ENCODE peak calls at places on chromosomes 11 and 22, in nine cellular contexts. X is heart right ventricle, T is IMR-90, W is body of pancreas, G is H9, Y is psoas muscle, L is esophagus squamous epithelium, E is fibroblast of lung, P is lower lobe of right lung. Z is an unnamed sample.

GRCh38 chr11:59247535-59248227 is 35.0 kb upstream of the MPEG1 start:
- DNase-seq in G (no peak), L (no peak), P (peak; percentile 59), X (peak; percentile 45), W (peak; percentile 56), Y (no peak), E (peak; percentile 81), T (peak; percentile 7), Z (no peak)

GRCh38 chr22:39090426-39091064 is 6.5 kb upstream of the APOBEC3H start:
- DNase-seq in X (no peak), W (peak; percentile 38), P (peak; percentile 60), Y (peak; percentile 56), G (no peak), L (no peak), T (no peak), E (no peak), Z (no peak)

GRCh38 chr11:10913996-10914514 is 56.2 kb upstream of the ZBED5 start:
- DNase-seq in Y (no peak), G (no peak), P (no peak), E (peak; percentile 34), L (no peak), X (no peak), W (no peak), T (no peak), Z (no peak)

GRCh38 chr22:30324008-30324730 is 2.6 kb downstream of the TBC1D10A start:
- DNase-seq in X (no peak), T (peak; percentile 47), L (no peak), W (peak; percentile 16), E (peak; percentile 40), Y (peak; percentile 39), P (no peak), G (no peak), Z (no peak)

GRCh38 chr22:47445716-47446290 is 683.4 kb downstream of the TBC1D22A start:
- DNase-seq in W (no peak), Y (no peak), E (no peak), X (no peak), T (no peak), L (no peak), P (no peak), G (no peak), Z (no peak)

GRCh38 chr11:117520201-117520600 is 192.5 kb downstream of the CEP164 start:
- DNase-seq in L (no peak), E (no peak), X (no peak), W (no peak), G (no peak), P (no peak), T (no peak), Y (no peak), Z (no peak)

GRCh38 chr11:113167599-113167998 is 146.8 kb upstream of the TTC12 start:
- DNase-seq in T (no peak), Y (no peak), E (no peak), P (no peak), G (no peak), X (peak; percentile 11), L (no peak), W (no peak), Z (no peak)

GRCh38 chr11:102560555-102561011 is 30.0 kb upstream of the MMP7 start:
- DNase-seq in P (no peak), G (no peak), L (no peak), X (no peak), E (peak; percentile 97), Y (no peak), T (peak; percentile 52), W (no peak), Z (no peak)

GRCh38 chr11:68037481-68038225 is 1.2 kb upstream of the TCIRG1 start:
- DNase-seq in Y (peak; percentile 49), T (no peak), G (no peak), W (peak; percentile 78), L (no peak), X (no peak), E (no peak), P (peak; percentile 43), Z (no peak)

GRCh38 chr22:20600137-20600673 is 92.8 kb downstream of the MED15 start:
- DNase-seq in T (no peak), G (no peak), Y (no peak), W (no peak), E (no peak), P (peak; percentile 28), X (no peak), L (no peak), Z (no peak)

GRCh38 chr11:86360775-86361395 is 13.8 kb upstream of the CCDC81 start:
- DNase-seq in E (peak; percentile 73), L (no peak), Y (no peak), G (no peak), P (no peak), X (no peak), W (no peak), T (peak; percentile 73), Z (no peak)

GRCh38 chr11:61650781-61651571 is 29.2 kb upstream of the DAGLA start:
- DNase-seq in E (no peak), T (no peak), X (no peak), P (no peak), L (no peak), W (peak; percentile 77), Y (peak; percentile 78), G (peak; percentile 90), Z (no peak)

GRCh38 chr22:19011075-19011474 is 75.0 kb upstream of the PRODH start:
- DNase-seq in G (no peak), T (no peak), Y (no peak), P (no peak), E (no peak), W (no peak), X (no peak), L (no peak), Z (no peak)

GRCh38 chr22:24514241-24515024 is 19.3 kb downstream of the UPB1 start:
- DNase-seq in Y (peak; percentile 1), T (no peak), X (no peak), G (no peak), P (no peak), L (no peak), E (no peak), W (peak; percentile 72), Z (no peak)

GRCh38 chr11:1480191-1480554 is 6.4 kb downstream of the MOB2 start:
- DNase-seq in P (peak; percentile 13), X (no peak), E (no peak), W (no peak), T (no peak), G (no peak), L (no peak), Y (peak; percentile 20), Z (no peak)

GRCh38 chr11:73204711-73205121 is 13.4 kb upstream of the P2RY2 start:
- DNase-seq in X (peak; percentile 34), Y (peak; percentile 63), T (no peak), G (peak; percentile 21), P (peak; percentile 82), L (no peak), W (peak; percentile 77), E (no peak), Z (no peak)

DNA sequence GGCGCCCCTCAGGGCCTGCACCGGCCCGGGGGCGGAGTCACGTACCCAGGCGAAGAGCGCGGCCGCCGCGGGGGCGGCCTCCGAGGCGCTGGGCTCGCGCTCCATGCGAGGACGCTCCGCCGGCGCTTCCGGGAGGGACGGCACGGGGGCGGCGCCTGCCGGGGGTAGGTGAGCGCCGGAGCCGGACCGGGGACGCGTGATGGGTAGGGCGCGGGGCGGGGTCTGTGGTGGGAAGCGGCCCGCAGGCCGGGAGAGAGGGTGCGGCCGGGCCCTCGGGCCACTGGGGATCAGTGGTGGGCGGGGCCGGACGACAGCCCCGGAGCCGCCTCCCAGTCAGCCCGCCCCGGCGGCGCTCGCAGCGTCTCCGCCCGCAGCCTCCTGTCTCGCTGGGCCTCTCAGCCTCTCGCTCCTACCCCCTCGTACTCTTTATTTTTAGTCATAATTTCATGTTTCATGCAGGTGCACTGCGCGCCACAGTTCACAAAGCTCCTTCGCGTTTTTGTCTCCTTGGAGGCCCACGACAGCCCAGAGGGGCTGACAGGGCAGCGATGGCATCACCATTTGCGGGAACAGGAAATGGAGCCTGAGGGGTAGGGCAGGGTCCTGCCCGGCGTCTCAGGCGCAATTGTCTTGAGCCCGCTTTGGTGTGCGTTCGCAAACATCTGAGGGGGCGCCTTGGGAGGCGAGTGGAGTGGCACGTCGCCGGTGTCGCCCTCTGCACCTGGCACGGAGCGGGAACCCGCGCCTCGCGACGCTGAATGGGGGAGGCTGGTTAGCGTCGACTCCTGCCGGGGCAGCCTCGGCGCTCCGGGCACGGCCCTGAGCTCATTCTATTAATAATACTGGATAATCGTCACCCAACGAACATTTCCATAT is at the start of gene SERGEF:
- DNase-seq in T (peak; percentile 84), G (peak; percentile 96), E (peak; percentile 84), Y (peak; percentile 97), W (peak; percentile 98), P (peak; percentile 97), L (peak; percentile 78), X (peak; percentile 86), Z (peak; percentile 91)
- TF ChIP-seq CTCF in T (no peak), G (no peak), E (no peak), Y (no peak), W (peak; percentile 57), P (peak; percentile 27), L (no peak), X (peak; percentile 4), Z (no peak)

GRCh38 chr11:126134461-126135155 is 71.9 kb upstream of the CDON start:
- DNase-seq in Y (no peak), P (no peak), E (no peak), G (no peak), X (no peak), L (no peak), W (no peak), T (no peak), Z (no peak)
- H3K27ac ChIP-seq in Y (no peak overlapping the region), P (no peak overlapping the region), E (no peak overlapping the region), G (no peak overlapping the region), X (no peak overlapping the region), L (no peak overlapping the region), W (peak overlapping the region; percentile 38), T (no peak overlapping the region), Z (no peak overlapping the region)

GRCh38 chr11:76577921-76578654 is 92.5 kb downstream of the LRRC32 start:
- DNase-seq in P (no peak), X (peak; percentile 32), L (no peak), T (no peak), W (no peak), Y (no peak), E (no peak), G (no peak), Z (no peak)

GRCh38 chr11:76578655-76579046 is 91.9 kb downstream of the LRRC32 start:
- DNase-seq in P (peak; percentile 60), X (peak; percentile 84), L (no peak), G (peak; percentile 53), E (no peak), Y (peak; percentile 71), W (peak; percentile 39), T (no peak), Z (peak; percentile 45)

GRCh38 chr11:76577199-76577920 is 93.2 kb downstream of the LRRC32 start:
- DNase-seq in X (peak; percentile 88), P (no peak), Y (no peak), L (no peak), G (no peak), W (no peak), T (peak; percentile 77), E (peak; percentile 69), Z (no peak)

GRCh38 chr11:76579752-76580151 is 90.8 kb downstream of the LRRC32 start:
- DNase-seq in E (no peak), Y (no peak), X (no peak), T (no peak), P (no peak), G (no peak), L (no peak), W (no peak), Z (no peak)

GRCh38 chr11:76579047-76579751 is 91.3 kb downstream of the LRRC32 start:
- DNase-seq in E (peak; percentile 51), P (peak; percentile 56), L (no peak), W (peak; percentile 42), T (no peak), X (peak; percentile 81), G (peak; percentile 52), Y (peak; percentile 70), Z (peak; percentile 41)
- TF ChIP-seq CTCF in E (peak; percentile 27), P (no peak), L (no peak), W (no peak), T (peak; percentile 6), X (peak; percentile 54), G (peak; percentile 51), Y (peak; percentile 11), Z (peak; percentile 31)

GRCh38 chr11:75474878-75475766 is 42.1 kb upstream of the KLHL35 start:
- DNase-seq in E (peak; percentile 52), L (no peak), X (peak; percentile 70), G (peak; percentile 87), T (peak; percentile 62), Y (peak; percentile 84), W (peak; percentile 51), P (peak; percentile 69), Z (no peak)
- H3K27ac ChIP-seq in E (peak overlapping the region; percentile 50), L (peak overlapping the region; percentile 26), X (peak overlapping the region; percentile 53), G (no peak overlapping the region), T (peak overlapping the region; percentile 80), Y (peak overlapping the region; percentile 86), W (peak overlapping the region; percentile 75), P (peak overlapping the region; percentile 78), Z (no peak overlapping the region)